ENCODE peak calls at places on chromosome 17, in seven cellular contexts. R, F, G, J, Y, L and M are unnamed samples.

GRCh38 chr17:56808503-56808902 is 25.2 kb downstream of the C17orf67 start:
- DNase-seq in F (no peak), R (no peak), J (no peak), Y (no peak), L (no peak), G (no peak), M (no peak)

GRCh38 chr17:47423406-47424295 is 99.9 kb downstream of the EFCAB13 start:
- DNase-seq in R (peak), J (no peak), F (peak), L (peak), Y (peak), G (no peak), M (no peak)

GRCh38 chr17:76005263-76006149 is 4.9 kb downstream of the CDK3 start:
- DNase-seq in F (peak), R (no peak), J (peak), G (peak), Y (no peak), L (peak), M (no peak)

GRCh38 chr17:11787074-11787473 is 188.8 kb downstream of the DNAH9 start:
- DNase-seq in F (no peak), J (no peak), L (no peak), Y (no peak), R (no peak), G (no peak), M (no peak)

GRCh38 chr17:70369296-70369855 is 200.0 kb downstream of the KCNJ2 start:
- DNase-seq in G (no peak), R (no peak), F (no peak), Y (no peak), J (no peak), L (no peak), M (no peak)

GRCh38 chr17:19263621-19264010 is 26.4 kb downstream of the EPN2 start:
- DNase-seq in L (no peak), F (no peak), Y (no peak), J (no peak), G (no peak), R (no peak), M (no peak)

GRCh38 chr17:44444735-44445105 is 55.3 kb upstream of the ITGA2B start:
- DNase-seq in F (no peak), J (no peak), Y (no peak), L (no peak), R (no peak), G (no peak), M (no peak)

GRCh38 chr17:74288785-74289184 is 14.8 kb downstream of the DNAI2 start:
- DNase-seq in R (no peak), J (no peak), Y (no peak), G (no peak), F (no peak), L (no peak), M (no peak)

GRCh38 chr17:65163990-65164495 is 26.9 kb downstream of the RGS9 start:
- DNase-seq in L (peak), F (no peak), J (no peak), R (no peak), Y (no peak), G (no peak), M (no peak)

GRCh38 chr17:20121359-20122235 is 112.4 kb downstream of the SPECC1 start:
- DNase-seq in Y (peak), F (peak), R (peak), L (peak), J (peak), G (no peak), M (peak)

GRCh38 chr17:17767096-17767470 is 69.7 kb downstream of the SREBF1 start:
- DNase-seq in R (no peak), Y (no peak), G (no peak), J (no peak), F (no peak), L (no peak), M (no peak)

GRCh38 chr17:76417499-76418143 is 33.2 kb downstream of the SPHK1 start:
- DNase-seq in Y (no peak), J (no peak), G (peak), R (peak), L (no peak), F (no peak), M (no peak)

GRCh38 chr17:74245145-74245817 is 28.8 kb upstream of the DNAI2 start:
- DNase-seq in L (no peak), F (no peak), Y (no peak), R (no peak), G (no peak), J (peak), M (no peak)

GRCh38 chr17:31095239-31096105 is 695 bp downstream of the NF1 start:
- DNase-seq in G (peak), L (peak), J (peak), Y (peak), F (peak), R (peak), M (no peak)

GRCh38 chr17:22503322-22503899 is 811.1 kb downstream of the KCNJ18 start:
- DNase-seq in Y (no peak), F (no peak), L (no peak), J (no peak), R (no peak), G (no peak), M (no peak)

GRCh38 chr17:40686192-40686591 is 17.4 kb downstream of the KRT24 start:
- DNase-seq in F (no peak), L (no peak), G (no peak), J (no peak), R (no peak), Y (no peak), M (no peak)

GRCh38 chr17:50621562-50621961 is 13.1 kb upstream of the ABCC3 start:
- DNase-seq in G (no peak), F (no peak), J (no peak), Y (no peak), R (no peak), L (no peak), M (no peak)

GRCh38 chr17:13885953-13886889 is 183.1 kb upstream of the COX10 start:
- DNase-seq in R (no peak), Y (no peak), J (no peak), F (peak), L (no peak), G (no peak), M (no peak)

GRCh38 chr17:49180303-49180702 is 30.1 kb downstream of the GNGT2 start:
- DNase-seq in G (peak), L (peak), F (peak), R (peak), Y (peak), J (peak), M (no peak)

GRCh38 chr17:76204277-76204676 is 36.0 kb downstream of the RNF157 start:
- DNase-seq in Y (no peak), L (no peak), G (no peak), F (no peak), R (no peak), J (no peak), M (no peak)

GRCh38 chr17:27069842-27070508 is 223.9 kb upstream of the WSB1 start:
- DNase-seq in F (no peak), J (no peak), G (no peak), L (no peak), R (no peak), Y (no peak), M (no peak)

GRCh38 chr17:16250635-16251034 is 33.6 kb downstream of the PIGL start:
- DNase-seq in G (no peak), F (no peak), L (no peak), R (no peak), J (no peak), Y (no peak), M (no peak)

GRCh38 chr17:49548506-49549310 is 27.0 kb upstream of the NXPH3 start:
- DNase-seq in G (no peak), L (peak), R (peak), Y (no peak), J (no peak), F (peak), M (no peak)

GRCh38 chr17:48451489-48451888 is 21.5 kb upstream of the SKAP1 start:
- DNase-seq in R (no peak), Y (no peak), F (no peak), J (no peak), G (no peak), L (no peak), M (no peak)

GRCh38 chr17:6420173-6420641 is 14.7 kb downstream of the AIPL1 start:
- DNase-seq in J (no peak), F (peak), R (peak), Y (no peak), L (peak), G (no peak), M (no peak)